ENCODE peak calls at places on chromosomes 12 and 14, in seven cellular contexts. O is HL-60, P is esophagus squamous epithelium, H is fibroblast of pulmonary artery, F is tibial nerve, R is HFFc6, A is astrocyte. U is an unnamed sample.

GRCh38 chr14:53807580-53807979 is 149.0 kb downstream of the BMP4 start:
- DNase-seq in O (no peak), P (no peak), H (peak; percentile 29), F (peak; percentile 8), R (no peak), A (no peak), U (no peak)

GRCh38 chr14:51462182-51462581 is 189.5 kb upstream of the FRMD6 start:
- DNase-seq in O (no peak), P (no peak), H (no peak), F (no peak), R (no peak), A (no peak), U (no peak)

GRCh38 chr12:3213768-3214167 is 136.6 kb downstream of the TSPAN9 start:
- DNase-seq in O (no peak), P (no peak), H (no peak), F (no peak), R (no peak), A (no peak), U (no peak)

GRCh38 chr12:122917508-122918227 is 21.7 kb upstream of the VPS37B start:
- DNase-seq in O (no peak), P (no peak), H (peak; percentile 81), F (no peak), R (peak; percentile 78), A (peak; percentile 65), U (no peak)

GRCh38 chr12:98370976-98371375 is 144.4 kb upstream of the TMPO start:
- DNase-seq in O (no peak), P (no peak), H (no peak), F (no peak), R (no peak), A (no peak), U (no peak)

GRCh38 chr14:54207991-54208520 is 188.8 kb upstream of the CDKN3 start:
- DNase-seq in O (no peak), P (no peak), H (no peak), F (no peak), R (no peak), A (peak; percentile 36), U (no peak)

GRCh38 chr14:51219473-51220448 is 20.3 kb upstream of the TMX1 start:
- DNase-seq in O (no peak), P (no peak), H (peak; percentile 66), F (peak; percentile 44), R (no peak), A (peak; percentile 16), U (no peak)

GRCh38 chr12:109943811-109944210 is 43.7 kb downstream of the TCHP start:
- DNase-seq in O (no peak), P (no peak), H (no peak), F (no peak), R (no peak), A (no peak), U (no peak)

GRCh38 chr14:24243336-24243836 is 963 bp upstream of the TINF2 start:
- DNase-seq in O (peak; percentile 38), P (no peak), H (no peak), F (no peak), R (no peak), A (peak; percentile 25), U (no peak)

GRCh38 chr14:93044116-93044515 is 71.6 kb downstream of the ITPK1 start:
- DNase-seq in O (no peak), P (no peak), H (no peak), F (no peak), R (no peak), A (no peak), U (no peak)

GRCh38 chr14:77804592-77804991 is 4.7 kb downstream of the ADCK1 start:
- DNase-seq in O (no peak), P (no peak), H (peak; percentile 10), F (no peak), R (no peak), A (no peak), U (no peak)

GRCh38 chr12:92144631-92145480 is 790 bp downstream of the BTG1 start:
- DNase-seq in O (no peak), P (no peak), H (peak; percentile 46), F (no peak), R (peak; percentile 66), A (peak; percentile 63), U (peak; percentile 30)

GRCh38 chr12:25056486-25057130 is 107.7 kb upstream of the BCAT1 start:
- DNase-seq in O (no peak), P (no peak), H (no peak), F (no peak), R (no peak), A (no peak), U (no peak)

GRCh38 chr12:55925371-55925770 is 2.3 kb downstream of the PYM1 start:
- DNase-seq in O (no peak), P (no peak), H (no peak), F (no peak), R (no peak), A (no peak), U (no peak)

GRCh38 chr12:88453323-88453722 is 126.9 kb downstream of the KITLG start:
- DNase-seq in O (no peak), P (no peak), H (peak; percentile 22), F (no peak), R (peak; percentile 16), A (peak; percentile 36), U (no peak)

GRCh38 chr12:12503384-12504078 is 59.1 kb downstream of the DUSP16 start:
- DNase-seq in O (no peak), P (no peak), H (no peak), F (no peak), R (no peak), A (no peak), U (no peak)

GRCh38 chr12:51390457-51391046 is 654 bp downstream of the GALNT6 start:
- DNase-seq in O (no peak), P (no peak), H (no peak), F (no peak), R (no peak), A (no peak), U (no peak)

GRCh38 chr12:51395283-51396230 is 4.4 kb upstream of the GALNT6 start:
- DNase-seq in O (no peak), P (no peak), H (no peak), F (no peak), R (no peak), A (no peak), U (no peak)

GRCh38 chr12:51391047-51391837 is at the start of gene GALNT6:
- DNase-seq in O (peak; percentile 67), P (no peak), H (no peak), F (no peak), R (peak; percentile 19), A (no peak), U (peak; percentile 31)

GRCh38 chr12:51392556-51393237 is 1.5 kb upstream of the GALNT6 start:
- DNase-seq in O (no peak), P (no peak), H (no peak), F (no peak), R (peak; percentile 49), A (peak; percentile 39), U (no peak)

DNA sequence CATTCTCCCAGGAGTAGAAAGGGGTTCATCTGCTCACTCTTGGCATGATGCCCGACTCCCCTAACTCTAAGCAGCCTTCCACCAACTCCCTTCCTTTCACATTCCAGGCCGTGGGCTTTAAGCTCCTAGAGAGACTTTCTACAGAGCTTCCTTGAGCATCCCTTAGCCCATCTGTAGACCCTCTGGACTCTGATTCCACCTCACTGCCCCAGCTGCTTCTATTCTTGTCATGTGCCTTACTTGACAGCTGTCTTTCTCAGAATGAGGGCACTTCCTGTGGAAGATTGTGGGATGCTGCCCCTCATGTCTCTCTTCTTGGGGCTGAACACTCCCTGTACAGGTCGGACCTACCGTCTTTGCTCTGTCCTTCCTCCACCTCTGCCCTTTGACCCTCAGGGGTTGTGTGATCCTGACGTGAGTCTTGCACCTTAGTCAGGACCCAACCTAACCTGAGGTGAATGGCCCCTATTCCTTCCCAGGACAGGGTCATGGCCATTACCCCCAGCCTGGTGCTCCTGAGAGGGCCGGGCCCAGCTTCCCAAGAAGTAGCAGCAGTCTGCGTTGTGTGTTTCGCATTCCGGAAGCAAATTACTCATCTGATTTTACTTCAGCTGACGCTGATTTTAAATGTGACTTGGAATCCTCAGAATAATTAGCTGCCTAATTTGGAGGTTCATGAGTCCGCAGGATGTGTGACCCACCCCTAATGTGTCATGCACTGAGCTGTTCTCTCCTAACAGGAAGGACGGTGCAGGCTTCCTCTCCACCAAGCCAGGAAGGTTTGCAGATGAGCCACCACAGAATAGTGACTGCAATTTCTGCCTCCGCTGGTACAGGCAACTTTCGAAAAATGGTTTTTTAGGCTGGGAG is 2.7 kb upstream of the GALNT6 start:
- DNase-seq in O (peak; percentile 70), P (no peak), H (peak; percentile 86), F (no peak), R (peak; percentile 98), A (peak; percentile 93), U (no peak)
- TF ChIP-seq CTCF in O (no peak), P (no peak), H (no peak), F (no peak), R (no peak), A (no peak), U (no peak)

GRCh38 chr12:69602954-69603353 is 7.8 kb downstream of the LRRC10 start:
- DNase-seq in O (no peak), P (no peak), H (no peak), F (no peak), R (no peak), A (no peak), U (no peak)
- TF ChIP-seq CTCF in O (no peak), P (no peak), H (no peak), F (no peak), R (no peak), A (no peak), U (no peak)

GRCh38 chr14:45135659-45136314 is at the start of gene FANCM:
- DNase-seq in O (peak; percentile 87), P (peak; percentile 66), H (peak; percentile 99), F (peak; percentile 97), R (peak; percentile 97), A (peak; percentile 96), U (peak; percentile 89)

GRCh38 chr14:45135181-45135580 is 549 bp upstream of the FANCM start:
- DNase-seq in O (no peak), P (no peak), H (peak; percentile 41), F (peak; percentile 7), R (peak; percentile 36), A (peak; percentile 44), U (no peak)

GRCh38 chr14:45133683-45134050 is 614 bp downstream of the FKBP3 start:
- DNase-seq in O (no peak), P (no peak), H (no peak), F (no peak), R (no peak), A (no peak), U (no peak)

GRCh38 chr14:45128963-45129629 is 5.2 kb downstream of the FKBP3 start:
- DNase-seq in O (no peak), P (no peak), H (no peak), F (no peak), R (no peak), A (no peak), U (no peak)

GRCh38 chr14:45134051-45134958 is at the start of gene FKBP3:
- DNase-seq in O (peak; percentile 96), P (peak; percentile 93), H (peak; percentile 99), F (peak; percentile 96), R (peak; percentile 99), A (peak; percentile 97), U (peak; percentile 93)
- TF ChIP-seq CTCF in O (no peak), P (no peak), H (peak; percentile 19), F (peak; percentile 51), R (peak; percentile 51), A (no peak), U (no peak)

GRCh38 chr12:117590999-117591398 is 229.6 kb upstream of the NOS1 start:
- DNase-seq in O (no peak), P (no peak), H (no peak), F (no peak), R (no peak), A (no peak), U (no peak)
- TF ChIP-seq CTCF in O (no peak), P (no peak), H (no peak), F (no peak), R (no peak), A (no peak), U (no peak)

U was measured in mesothelial cell of epicardium.